ENCODE peak calls at places on chromosomes 1 and 21, in five cellular contexts. S, O, I, B and V are unnamed samples.

GRCh38 chr1:227728059-227728891 is 6.8 kb downstream of the JMJD4 start:
- DNase-seq in I (peak; percentile 80), S (no peak), B (peak; percentile 92), O (peak; percentile 34), V (peak; percentile 58)

GRCh38 chr1:53242381-53242780 is 4.1 kb upstream of the MAGOH start:
- DNase-seq in S (no peak), B (no peak), O (no peak), I (no peak), V (no peak)

GRCh38 chr1:192810253-192810880 is 1.5 kb downstream of the RGS2 start:
- DNase-seq in B (peak; percentile 37), I (no peak), O (peak; percentile 72), S (no peak), V (no peak)

GRCh38 chr1:29324771-29325351 is 88.5 kb downstream of the PTPRU start:
- DNase-seq in B (no peak), I (peak; percentile 99), O (no peak), S (no peak), V (peak; percentile 38)

GRCh38 chr1:70718086-70718630 is 307.1 kb downstream of the CTH start:
- DNase-seq in B (no peak), S (no peak), I (no peak), O (peak; percentile 2), V (no peak)

GRCh38 chr21:43916691-43917514 is 51.9 kb downstream of the AGPAT3 start:
- DNase-seq in I (no peak), S (no peak), O (no peak), B (peak; percentile 81), V (no peak)

GRCh38 chr1:40050863-40051262 is 10.3 kb downstream of the CAP1 start:
- DNase-seq in S (no peak), O (no peak), I (no peak), B (no peak), V (no peak)

GRCh38 chr1:3221112-3222041 is 152.4 kb downstream of the PRDM16 start:
- DNase-seq in I (no peak), O (no peak), S (no peak), B (no peak), V (no peak)

GRCh38 chr1:38097256-38097655 is 50.7 kb upstream of the POU3F1 start:
- DNase-seq in B (no peak), S (no peak), O (no peak), I (no peak), V (no peak)

GRCh38 chr1:8533907-8534306 is 216.0 kb downstream of the SLC45A1 start:
- DNase-seq in S (no peak), O (no peak), B (no peak), I (no peak), V (no peak)

GRCh38 chr21:46324390-46325072 is 575 bp downstream of the PCNT start:
- DNase-seq in B (peak; percentile 99), O (peak; percentile 81), S (peak; percentile 90), I (peak; percentile 85), V (peak; percentile 88)

GRCh38 chr21:46328151-46328550 is 4.2 kb downstream of the PCNT start:
- DNase-seq in B (no peak), O (no peak), I (no peak), S (no peak), V (no peak)

GRCh38 chr21:46325073-46325912 is 1.3 kb downstream of the PCNT start:
- DNase-seq in I (peak; percentile 70), O (peak; percentile 56), S (no peak), B (peak; percentile 61), V (peak; percentile 61)

GRCh38 chr21:46327711-46328110 is 3.8 kb downstream of the PCNT start:
- DNase-seq in I (no peak), O (no peak), S (no peak), B (no peak), V (no peak)

DNA sequence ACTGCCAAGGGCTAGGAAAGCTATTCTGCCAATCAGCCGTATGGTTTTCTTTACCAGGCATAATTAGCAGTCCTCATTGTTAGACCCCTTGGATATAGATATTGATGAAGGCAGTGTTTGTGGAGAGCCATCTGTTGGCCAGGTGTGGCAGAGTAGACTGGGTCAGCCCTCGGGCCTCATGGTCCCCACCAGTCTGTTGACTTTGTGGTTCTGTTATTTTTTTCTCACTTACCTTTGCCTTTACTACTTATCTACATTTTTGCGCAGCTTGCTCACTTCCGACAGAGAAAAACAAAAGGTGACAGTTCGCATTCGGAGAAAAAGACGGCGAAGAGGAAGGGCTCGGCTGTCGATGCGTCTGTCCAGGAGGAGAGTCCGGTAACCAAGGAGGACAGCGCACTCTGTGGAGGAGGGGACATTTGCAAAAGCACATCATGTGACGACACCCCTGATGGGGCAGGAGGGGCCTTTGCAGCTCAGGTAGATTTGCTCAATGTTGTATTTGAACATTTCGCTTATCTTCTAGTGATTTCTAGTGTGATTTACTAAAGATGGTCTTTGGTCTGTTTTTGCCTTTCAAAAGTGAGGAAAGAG is 2.3 kb downstream of the PCNT start:
- DNase-seq in O (no peak), B (no peak), S (no peak), I (no peak), V (no peak)
- TF ChIP-seq CTCF in O (no peak), B (peak; percentile 20), S (no peak), I (no peak), V (no peak)

GRCh38 chr1:54996869-54997710 is 1.6 kb upstream of the BSND start:
- DNase-seq in O (no peak), B (no peak), S (no peak), I (peak; percentile 34), V (no peak)

GRCh38 chr1:54998100-54998499 is 633 bp upstream of the BSND start:
- DNase-seq in I (no peak), S (no peak), B (no peak), O (no peak), V (no peak)

GRCh38 chr1:54998677-54999076 is at the start of gene BSND:
- DNase-seq in I (no peak), O (no peak), S (no peak), B (peak; percentile 46), V (no peak)

GRCh38 chr1:54996359-54996868 is 2.3 kb upstream of the BSND start:
- DNase-seq in S (no peak), B (peak; percentile 94), I (peak; percentile 91), O (peak; percentile 67), V (peak; percentile 80)

DNA sequence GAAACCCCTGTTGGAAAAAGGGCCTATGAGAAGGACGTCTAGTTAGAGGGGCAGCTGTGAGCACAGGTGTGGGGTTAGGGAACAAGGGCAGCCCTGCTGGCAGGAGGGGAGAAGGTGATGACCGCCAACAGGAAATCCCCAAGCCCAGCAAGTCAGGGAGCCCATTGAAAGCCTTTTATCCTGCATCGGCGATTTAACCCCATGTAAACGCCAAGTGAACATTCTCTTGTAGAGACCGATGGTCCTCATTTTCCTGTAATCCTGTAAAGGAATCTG is 1.1 kb upstream of the BSND start:
- DNase-seq in O (no peak), B (no peak), S (no peak), I (peak; percentile 56), V (no peak)
- TF ChIP-seq CTCF in O (no peak), B (no peak), S (no peak), I (no peak), V (no peak)

GRCh38 chr1:235468970-235469369 is 35.3 kb downstream of the B3GALNT2 start:
- DNase-seq in B (no peak), O (peak; percentile 68), S (no peak), I (no peak), V (no peak)
- TF ChIP-seq CTCF in B (no peak), O (peak; percentile 28), S (no peak), I (no peak), V (no peak)

GRCh38 chr21:39630827-39631226 is 18.1 kb downstream of the B3GALT5 start:
- DNase-seq in B (no peak), O (no peak), I (no peak), S (no peak), V (no peak)
- TF ChIP-seq CTCF in B (no peak), O (no peak), I (no peak), S (no peak), V (no peak)

DNA sequence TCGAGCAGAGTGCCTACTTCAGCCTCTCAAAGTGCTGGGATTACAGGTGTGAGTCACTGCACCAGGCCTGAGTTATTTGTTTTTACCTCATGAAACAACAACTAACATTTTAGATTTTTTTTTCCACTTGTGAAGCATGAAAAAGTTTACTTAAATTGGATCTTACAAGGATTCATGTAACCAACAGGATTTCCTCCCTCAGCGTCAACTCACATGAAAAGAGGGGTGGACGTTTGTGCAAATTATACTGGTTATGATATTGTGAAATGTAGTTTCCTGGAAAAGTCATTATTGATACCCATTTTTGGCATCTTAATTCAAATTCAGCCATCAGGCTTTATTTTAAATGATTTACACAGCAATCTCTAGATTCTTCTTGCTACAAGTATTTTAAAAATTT is 6.5 kb downstream of the CNST start:
- DNase-seq in S (no peak), I (no peak), O (no peak), B (no peak), V (no peak)
- TF ChIP-seq CTCF in S (no peak), I (no peak), O (no peak), B (no peak), V (no peak)